ENCODE peak calls at places on chromosome 15, in six cellular contexts. H is A549, J is H1, A is stomach, T is ovary, X is sigmoid colon. Q is an unnamed sample.

GRCh38 chr15:85485956-85486567 is 105.7 kb downstream of the AKAP13 start:
- DNase-seq in H (peak), J (peak), A (peak), T (peak), X (no peak), Q (peak)

GRCh38 chr15:23566070-23567050 is 886 bp downstream of the MKRN3 start:
- DNase-seq in H (no peak), J (no peak), A (no peak), T (no peak), X (no peak), Q (no peak)

GRCh38 chr15:41773332-41773728 is 954 bp upstream of the MAPKBP1 start:
- DNase-seq in H (no peak), J (no peak), A (no peak), T (no peak), X (no peak), Q (no peak)

GRCh38 chr15:65603559-65603958 is 7.4 kb downstream of the INTS14 start:
- DNase-seq in H (no peak), J (no peak), A (no peak), T (no peak), X (no peak), Q (no peak)

GRCh38 chr15:39250460-39251186 is 330.3 kb upstream of the THBS1 start:
- DNase-seq in H (no peak), J (no peak), A (no peak), T (no peak), X (no peak), Q (no peak)

GRCh38 chr15:86193716-86194408 is 114.2 kb downstream of the AGBL1 start:
- DNase-seq in H (no peak), J (no peak), A (no peak), T (no peak), X (no peak), Q (no peak)

GRCh38 chr15:25192651-25193050 is 237.9 kb downstream of the SNRPN start:
- DNase-seq in H (no peak), J (no peak), A (no peak), T (no peak), X (no peak), Q (no peak)

GRCh38 chr15:45265506-45265905 is 13.5 kb downstream of the SLC28A2 start:
- DNase-seq in H (no peak), J (no peak), A (no peak), T (no peak), X (no peak), Q (no peak)

GRCh38 chr15:34984884-34985630 is 3.0 kb downstream of the ZNF770 start:
- DNase-seq in H (no peak), J (no peak), A (no peak), T (no peak), X (no peak), Q (no peak)

GRCh38 chr15:34987182-34987488 is 952 bp downstream of the ZNF770 start:
- DNase-seq in H (no peak), J (no peak), A (no peak), T (no peak), X (no peak), Q (no peak)

GRCh38 chr15:34986326-34987181 is 1.5 kb downstream of the ZNF770 start:
- DNase-seq in H (no peak), J (no peak), A (no peak), T (no peak), X (no peak), Q (no peak)

GRCh38 chr15:34987623-34987981 is 485 bp downstream of the ZNF770 start:
- DNase-seq in H (no peak), J (no peak), A (no peak), T (no peak), X (no peak), Q (no peak)

DNA sequence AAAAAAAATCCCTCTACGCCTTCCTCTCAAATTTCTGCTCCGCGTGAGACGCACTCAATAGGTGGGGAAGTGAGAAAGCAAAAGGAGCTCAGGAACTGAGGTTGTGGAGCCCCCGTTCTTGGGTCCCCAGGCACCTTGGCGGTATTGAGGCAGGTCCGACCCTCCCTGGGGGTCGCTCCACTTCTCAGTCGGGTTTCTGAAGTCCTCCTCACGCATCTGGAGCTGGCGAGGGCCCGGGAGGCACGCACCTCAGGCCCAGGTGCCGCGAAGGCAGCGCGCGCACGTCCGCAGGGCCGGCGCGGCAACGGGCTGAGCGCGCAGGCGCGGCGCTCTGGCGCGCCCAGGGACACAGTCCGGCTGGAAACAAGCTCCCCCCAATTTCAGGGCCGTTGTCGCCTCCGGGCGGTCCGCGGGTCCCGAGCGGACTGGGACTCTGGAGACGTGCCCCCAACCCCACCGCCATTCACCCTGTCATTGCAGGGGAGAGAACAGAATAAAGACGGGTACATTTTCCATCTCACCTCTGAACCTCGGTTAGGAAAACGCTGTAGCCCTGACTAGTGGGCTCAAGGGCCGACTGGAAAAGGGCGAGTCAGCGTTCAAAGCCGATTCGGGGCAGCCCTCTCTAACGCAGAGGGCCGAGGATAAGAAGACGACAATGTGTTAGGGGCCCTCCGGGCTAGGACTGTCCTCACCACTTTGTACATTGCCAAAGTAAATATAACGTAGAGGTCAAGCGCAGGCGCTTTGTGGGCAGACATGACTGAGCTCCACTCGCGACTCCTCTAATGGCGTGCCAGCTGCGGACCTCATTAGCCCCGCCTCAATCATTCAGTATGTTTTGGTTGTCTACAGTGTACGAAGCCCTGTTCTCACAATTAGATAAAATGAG is at the start of gene ZNF770:
- DNase-seq in H (peak), J (peak), A (peak), T (peak), X (peak), Q (peak)
- TF ChIP-seq EP300 in H (no peak), J (no peak), A (no peak), T (no peak), X (no peak), Q (no peak)

GRCh38 chr15:68054658-68055223 is 626 bp downstream of the PIAS1 start:
- DNase-seq in H (peak), J (peak), A (peak), T (peak), X (peak), Q (peak)
- TF ChIP-seq EP300 in H (no peak), J (no peak), A (no peak), T (no peak), X (no peak), Q (no peak)

GRCh38 chr15:77181305-77182074 is 110.6 kb upstream of the TSPAN3 start:
- DNase-seq in H (no peak), J (no peak), A (no peak), T (no peak), X (no peak), Q (no peak)
- TF ChIP-seq EP300 in H (no peak), J (no peak), A (no peak), T (no peak), X (no peak), Q (no peak)

GRCh38 chr15:55197362-55197705 is 593 bp upstream of the RSL24D1 start:
- DNase-seq in H (no peak), J (no peak), A (no peak), T (no peak), X (no peak), Q (no peak)

GRCh38 chr15:55198706-55199105 is 2.0 kb upstream of the RSL24D1 start:
- DNase-seq in H (no peak), J (no peak), A (no peak), T (no peak), X (no peak), Q (no peak)

GRCh38 chr15:55197719-55198118 is 978 bp upstream of the RSL24D1 start:
- DNase-seq in H (no peak), J (no peak), A (no peak), T (no peak), X (no peak), Q (no peak)

GRCh38 chr15:55196011-55196410 is 730 bp downstream of the RSL24D1 start:
- DNase-seq in H (no peak), J (no peak), A (no peak), T (no peak), X (no peak), Q (no peak)

GRCh38 chr15:55196458-55197361 is at the start of gene RSL24D1:
- DNase-seq in H (peak), J (peak), A (peak), T (peak), X (peak), Q (peak)
- TF ChIP-seq EP300 in H (no peak), J (no peak), A (no peak), T (no peak), X (no peak), Q (no peak)

DNA sequence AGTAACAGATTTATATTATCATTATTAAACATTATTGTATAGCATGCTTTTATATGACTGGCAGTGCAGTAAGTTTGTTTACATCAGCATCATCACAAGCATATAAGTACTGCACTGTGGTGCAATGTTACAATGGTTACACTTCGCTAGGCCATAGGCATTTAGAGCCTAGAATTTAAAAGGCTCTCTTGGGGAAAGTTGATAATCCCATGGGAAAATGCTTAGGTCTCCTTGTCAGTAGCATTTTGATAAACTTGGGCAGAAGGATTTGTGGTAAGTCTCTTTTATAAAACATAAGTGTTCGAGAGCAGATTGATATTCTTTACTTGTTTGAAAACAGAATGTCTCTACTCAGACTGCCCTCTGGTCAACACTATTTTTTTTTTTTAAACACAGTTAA is 7.5 kb downstream of the DTWD1 start:
- DNase-seq in H (no peak), J (no peak), A (no peak), T (no peak), X (no peak), Q (no peak)
- TF ChIP-seq EP300 in H (no peak), J (no peak), A (no peak), T (no peak), X (no peak), Q (no peak)

DNA sequence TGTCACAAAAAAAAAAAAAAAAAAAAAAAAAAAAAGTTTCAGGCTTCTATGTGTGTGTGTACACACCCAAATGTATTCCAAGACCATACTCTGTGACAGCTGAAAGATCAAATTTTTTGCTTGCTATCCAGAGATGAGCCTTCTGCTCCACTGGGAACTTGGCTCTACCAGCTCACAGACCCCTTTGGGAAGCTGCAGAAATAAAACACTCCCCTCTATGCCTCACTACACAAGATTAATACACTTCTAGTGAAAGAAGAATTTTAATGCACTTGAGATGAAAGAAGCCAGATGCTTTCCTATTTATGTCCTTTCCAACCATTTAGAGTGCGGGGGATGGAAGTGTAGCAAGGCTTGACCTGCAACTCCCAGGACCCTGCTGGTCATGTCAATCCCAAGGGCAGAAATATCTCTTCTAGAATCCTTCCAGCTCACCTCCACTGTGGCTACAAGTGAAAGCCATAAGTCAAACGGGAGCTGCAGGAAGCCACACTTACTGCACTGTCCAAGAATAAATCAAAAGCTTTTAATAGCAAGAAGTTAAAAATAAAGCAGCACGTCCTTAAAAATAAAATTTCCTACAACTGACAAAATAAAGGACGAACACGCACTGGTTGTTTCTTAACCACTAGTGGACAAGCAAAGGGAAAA is 34.6 kb downstream of the ANXA2 start:
- DNase-seq in H (no peak), J (no peak), A (no peak), T (no peak), X (no peak), Q (no peak)
- TF ChIP-seq EP300 in H (no peak), J (no peak), A (no peak), T (no peak), X (no peak), Q (no peak)

GRCh38 chr15:40357723-40358491 is at the start of gene DISP2:
- DNase-seq in H (peak), J (peak), A (peak), T (peak), X (peak), Q (peak)
- TF ChIP-seq EP300 in H (no peak), J (peak), A (no peak), T (no peak), X (no peak), Q (no peak)

GRCh38 chr15:57651445-57651844 is 55.1 kb upstream of the POLR2M start:
- DNase-seq in H (no peak), J (no peak), A (no peak), T (no peak), X (no peak), Q (no peak)

GRCh38 chr15:57649138-57649537 is 57.4 kb upstream of the POLR2M start:
- DNase-seq in H (no peak), J (no peak), A (no peak), T (no peak), X (no peak), Q (no peak)

GRCh38 chr15:57647071-57647790 is 55.5 kb downstream of the MYZAP start:
- DNase-seq in H (no peak), J (no peak), A (no peak), T (no peak), X (no peak), Q (no peak)

GRCh38 chr15:57646057-57646456 is 54.4 kb downstream of the MYZAP start:
- DNase-seq in H (no peak), J (no peak), A (no peak), T (no peak), X (no peak), Q (no peak)

DNA sequence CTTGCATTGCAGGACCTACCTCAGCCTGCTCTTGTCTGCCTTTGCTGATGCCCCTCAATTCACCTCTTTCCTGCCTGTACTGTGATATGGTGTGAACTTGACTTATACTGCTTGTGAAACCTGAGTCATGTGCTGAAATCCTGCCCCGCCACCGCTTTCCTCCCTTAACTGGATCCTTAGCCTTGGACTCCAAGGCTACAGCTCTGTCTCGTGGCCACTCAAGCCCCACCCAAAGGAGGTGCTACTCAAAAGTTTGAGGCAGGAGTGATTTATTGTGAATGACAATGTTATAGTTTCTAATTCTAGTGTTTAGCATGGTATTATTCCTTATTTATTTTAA is 56.1 kb downstream of the MYZAP start:
- DNase-seq in H (no peak), J (no peak), A (peak), T (peak), X (no peak), Q (no peak)
- TF ChIP-seq EP300 in H (no peak), J (no peak), A (no peak), T (no peak), X (no peak), Q (no peak)

Q was measured in transverse colon.